ENCODE peak calls at places on chromosomes 12 and 14, in nine cellular contexts. One of them, this sample, is unnamed.
A peak's percentile ranks its signal among the peaks of the same experiment; 100 is the strongest.

GRCh38 chr12:45200497-45201043 is 15.3 kb upstream of the ANO6 start:
- DNase-seq in right lobe of liver: peak; percentile 55
- DNase-seq in LHCN-M2: peak; percentile 15
- DNase-seq in ureter: no peak
- DNase-seq in neural crest cell: no peak
- DNase-seq in HFFc6: no peak
- DNase-seq in NCI-H226: no peak
- DNase-seq in non-pigmented ciliary epithelial cell: no peak
- DNase-seq in A172: no peak
- DNase-seq in this sample: no peak

GRCh38 chr12:121443193-121443829 is 43.4 kb downstream of the RNF34 start:
- DNase-seq in A172: peak; percentile 79
- DNase-seq in right lobe of liver: peak; percentile 87
- DNase-seq in HFFc6: peak; percentile 74
- DNase-seq in neural crest cell: peak; percentile 94
- DNase-seq in non-pigmented ciliary epithelial cell: peak; percentile 24
- DNase-seq in NCI-H226: peak; percentile 58
- DNase-seq in ureter: peak; percentile 80
- DNase-seq in LHCN-M2: peak; percentile 59
- DNase-seq in this sample: peak; percentile 74

GRCh38 chr12:131863711-131864396 is 30.6 kb upstream of the ULK1 start:
- DNase-seq in HFFc6: no peak
- DNase-seq in ureter: no peak
- DNase-seq in non-pigmented ciliary epithelial cell: no peak
- DNase-seq in neural crest cell: no peak
- DNase-seq in right lobe of liver: no peak
- DNase-seq in LHCN-M2: no peak
- DNase-seq in A172: no peak
- DNase-seq in NCI-H226: no peak
- DNase-seq in this sample: no peak

GRCh38 chr12:5977556-5977955 is 32.5 kb upstream of the ANO2 start:
- DNase-seq in neural crest cell: no peak
- DNase-seq in right lobe of liver: no peak
- DNase-seq in A172: no peak
- DNase-seq in ureter: no peak
- DNase-seq in HFFc6: no peak
- DNase-seq in non-pigmented ciliary epithelial cell: no peak
- DNase-seq in NCI-H226: no peak
- DNase-seq in LHCN-M2: no peak
- DNase-seq in this sample: no peak

GRCh38 chr14:100307215-100308111 is 1.2 kb upstream of the SLC25A29 start:
- DNase-seq in neural crest cell: peak; percentile 33
- DNase-seq in non-pigmented ciliary epithelial cell: no peak
- DNase-seq in ureter: peak; percentile 57
- DNase-seq in A172: no peak
- DNase-seq in NCI-H226: no peak
- DNase-seq in right lobe of liver: peak; percentile 63
- DNase-seq in HFFc6: no peak
- DNase-seq in LHCN-M2: no peak
- DNase-seq in this sample: no peak

GRCh38 chr12:67457799-67458680 is 188.9 kb downstream of the CAND1 start:
- DNase-seq in non-pigmented ciliary epithelial cell: no peak
- DNase-seq in ureter: no peak
- DNase-seq in right lobe of liver: no peak
- DNase-seq in LHCN-M2: no peak
- DNase-seq in neural crest cell: no peak
- DNase-seq in HFFc6: no peak
- DNase-seq in NCI-H226: no peak
- DNase-seq in A172: no peak
- DNase-seq in this sample: no peak

GRCh38 chr14:32345311-32345771 is 16.2 kb downstream of the AKAP6 start:
- DNase-seq in right lobe of liver: no peak
- DNase-seq in A172: no peak
- DNase-seq in ureter: no peak
- DNase-seq in HFFc6: no peak
- DNase-seq in LHCN-M2: no peak
- DNase-seq in neural crest cell: no peak
- DNase-seq in non-pigmented ciliary epithelial cell: no peak
- DNase-seq in NCI-H226: no peak
- DNase-seq in this sample: no peak

GRCh38 chr12:111428728-111429175 is 23.0 kb downstream of the SH2B3 start:
- DNase-seq in neural crest cell: no peak
- DNase-seq in right lobe of liver: peak; percentile 86
- DNase-seq in non-pigmented ciliary epithelial cell: no peak
- DNase-seq in A172: peak; percentile 50
- DNase-seq in LHCN-M2: no peak
- DNase-seq in NCI-H226: no peak
- DNase-seq in HFFc6: no peak
- DNase-seq in ureter: no peak
- DNase-seq in this sample: no peak

GRCh38 chr14:21098892-21099595 is 589 bp upstream of the ZNF219 start:
- DNase-seq in neural crest cell: no peak
- DNase-seq in A172: no peak
- DNase-seq in LHCN-M2: no peak
- DNase-seq in non-pigmented ciliary epithelial cell: no peak
- DNase-seq in NCI-H226: no peak
- DNase-seq in right lobe of liver: no peak
- DNase-seq in ureter: no peak
- DNase-seq in HFFc6: no peak
- DNase-seq in this sample: no peak